ENCODE peak calls at places on chromosomes 16 and 17, in eight cellular contexts. F is IMR-90, U is heart left ventricle, Z is right lobe of liver, W is body of pancreas, V is GM12878, M is HCT116, Y is HepG2. X is an unnamed sample.

GRCh38 chr17:77476920-77477805 is 336.4 kb downstream of the SEC14L1 start:
- ATAC-seq in F (peak; percentile 76), U (peak; percentile 85), Z (peak; percentile 46), W (no peak), V (no peak), M (no peak), Y (no peak), X (peak; percentile 87)

GRCh38 chr16:68936729-68937631 is 93.6 kb downstream of the TANGO6 start:
- ATAC-seq in F (peak; percentile 73), U (no peak), Z (peak; percentile 37), W (no peak), V (no peak), M (peak; percentile 17), Y (no peak), X (no peak)

GRCh38 chr16:67489401-67490083 is 6.2 kb upstream of the AGRP start:
- ATAC-seq in F (no peak), U (peak; percentile 68), Z (peak; percentile 29), W (no peak), V (peak; percentile 60), M (no peak), Y (peak; percentile 59), X (no peak)

GRCh38 chr16:46836521-46837292 is 5.7 kb upstream of the C16orf87 start:
- ATAC-seq in F (no peak), U (no peak), Z (no peak), W (no peak), V (no peak), M (no peak), Y (no peak), X (no peak)

GRCh38 chr17:7781467-7781866 is 52.5 kb upstream of the KDM6B start:
- ATAC-seq in F (no peak), U (no peak), Z (no peak), W (peak; percentile 56), V (peak; percentile 99), M (no peak), Y (peak; percentile 69), X (no peak)

GRCh38 chr17:33765871-33766270 is 472.8 kb upstream of the ASIC2 start:
- ATAC-seq in F (no peak), U (no peak), Z (no peak), W (no peak), V (no peak), M (no peak), Y (no peak), X (no peak)

GRCh38 chr17:62996221-62996620 is 30.2 kb downstream of the TANC2 start:
- ATAC-seq in F (no peak), U (no peak), Z (no peak), W (no peak), V (no peak), M (no peak), Y (no peak), X (no peak)

GRCh38 chr16:69193860-69194259 is 6.9 kb downstream of the SNTB2 start:
- ATAC-seq in F (peak; percentile 72), U (no peak), Z (peak; percentile 77), W (peak; percentile 39), V (no peak), M (no peak), Y (peak; percentile 86), X (no peak)

GRCh38 chr17:51128089-51128488 is 7.4 kb upstream of the SPAG9 start:
- ATAC-seq in F (no peak), U (no peak), Z (peak; percentile 9), W (no peak), V (peak; percentile 60), M (peak; percentile 24), Y (peak; percentile 5), X (no peak)

GRCh38 chr17:13490427-13490826 is 111.3 kb downstream of the HS3ST3A1 start:
- ATAC-seq in F (no peak), U (no peak), Z (no peak), W (no peak), V (no peak), M (no peak), Y (no peak), X (no peak)

GRCh38 chr17:41315814-41316430 is 412 bp upstream of the KRTAP17-1 start:
- ATAC-seq in F (no peak), U (no peak), Z (no peak), W (no peak), V (no peak), M (no peak), Y (no peak), X (no peak)

GRCh38 chr17:40450175-40450574 is 6.9 kb downstream of the IGFBP4 start:
- ATAC-seq in F (no peak), U (no peak), Z (no peak), W (no peak), V (peak; percentile 69), M (peak; percentile 84), Y (no peak), X (no peak)

GRCh38 chr17:65529761-65530157 is 31.7 kb downstream of the AXIN2 start:
- ATAC-seq in F (no peak), U (no peak), Z (no peak), W (no peak), V (no peak), M (no peak), Y (no peak), X (no peak)

GRCh38 chr17:65529040-65529633 is 32.3 kb downstream of the AXIN2 start:
- ATAC-seq in F (no peak), U (no peak), Z (no peak), W (no peak), V (no peak), M (no peak), Y (no peak), X (no peak)

GRCh38 chr17:65530158-65530984 is 31.1 kb downstream of the AXIN2 start:
- ATAC-seq in F (no peak), U (no peak), Z (peak; percentile 12), W (no peak), V (no peak), M (no peak), Y (no peak), X (no peak)

GRCh38 chr17:65527857-65528591 is 33.4 kb downstream of the AXIN2 start:
- ATAC-seq in F (no peak), U (no peak), Z (no peak), W (no peak), V (no peak), M (no peak), Y (peak; percentile 21), X (no peak)

GRCh38 chr17:65527381-65527780 is 34.1 kb downstream of the AXIN2 start:
- ATAC-seq in F (no peak), U (no peak), Z (no peak), W (no peak), V (no peak), M (peak; percentile 10), Y (peak; percentile 8), X (no peak)
- TF ChIP-seq POLR2A in F (no peak), U (no peak), Z (no peak), W (no peak), V (no peak), M (no peak), Y (no peak), X (no peak)

GRCh38 chr16:24753437-24753836 is 24.0 kb downstream of the TNRC6A start:
- ATAC-seq in F (no peak), U (no peak), Z (no peak), W (no peak), V (no peak), M (no peak), Y (no peak), X (no peak)
- H3K4me1 ChIP-seq in F (peaks cover 8% of the 10 kb centered on the region), U (peaks cover 97% of the 10 kb centered on the region), Z (no peaks in the 10 kb centered on the region), W (peaks cover 42% of the 10 kb centered on the region), V (no peaks in the 10 kb centered on the region), M (peaks cover under 1% of the 10 kb centered on the region), Y (no peaks in the 10 kb centered on the region), X (peaks cover 21% of the 10 kb centered on the region)

GRCh38 chr16:11085025-11085485 is 140.7 kb downstream of the CLEC16A start:
- ATAC-seq in F (no peak), U (no peak), Z (no peak), W (no peak), V (no peak), M (no peak), Y (no peak), X (no peak)

GRCh38 chr16:11089504-11090124 is 145.2 kb downstream of the CLEC16A start:
- ATAC-seq in F (peak; percentile 82), U (no peak), Z (peak; percentile 10), W (peak; percentile 27), V (no peak), M (no peak), Y (no peak), X (peak; percentile 71)

GRCh38 chr16:11090947-11091785 is 146.8 kb downstream of the CLEC16A start:
- ATAC-seq in F (no peak), U (no peak), Z (no peak), W (no peak), V (peak; percentile 12), M (peak; percentile 42), Y (no peak), X (no peak)

GRCh38 chr16:11088432-11088794 is 144.0 kb downstream of the CLEC16A start:
- ATAC-seq in F (no peak), U (no peak), Z (no peak), W (no peak), V (no peak), M (no peak), Y (no peak), X (no peak)

DNA sequence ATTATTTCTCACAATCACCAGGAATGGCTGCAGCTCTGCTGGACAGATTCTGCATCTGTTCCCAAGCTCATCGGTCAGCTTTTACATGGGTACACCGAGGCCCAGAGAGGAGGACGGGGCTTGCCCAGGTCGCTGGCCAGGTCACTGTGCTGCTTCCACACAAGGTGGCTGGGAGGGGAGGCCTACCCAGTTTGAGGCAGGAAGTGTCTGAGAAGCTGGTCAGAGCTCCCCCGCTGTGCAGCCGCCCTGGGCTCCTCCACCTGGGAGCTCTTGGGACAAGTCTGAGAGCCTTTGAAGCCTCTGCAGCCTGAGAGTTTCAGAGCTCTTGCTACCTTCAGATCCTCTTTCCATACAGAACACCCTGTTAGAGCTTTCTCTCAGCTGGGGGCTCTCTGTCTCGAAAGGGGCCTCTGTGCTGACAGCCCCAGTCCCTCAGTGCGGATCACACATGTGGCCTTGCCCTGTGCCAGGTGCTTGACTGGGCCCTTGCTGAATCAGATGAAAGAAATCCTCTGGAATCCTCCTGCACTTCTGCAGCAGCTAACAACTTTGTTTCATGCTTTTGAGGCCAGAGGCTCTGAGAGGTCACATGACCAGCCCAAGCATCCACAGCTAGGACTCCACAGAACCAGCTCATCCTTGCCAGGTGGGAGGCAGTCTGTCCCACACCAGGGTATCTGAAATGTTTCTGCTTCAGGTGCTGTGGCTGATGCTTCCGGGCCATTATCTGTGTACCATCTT is 143.5 kb downstream of the CLEC16A start:
- ATAC-seq in F (no peak), U (no peak), Z (no peak), W (no peak), V (no peak), M (peak; percentile 47), Y (no peak), X (no peak)
- H3K4me3 ChIP-seq in F (no peak overlapping the region), U (no peak overlapping the region), Z (no peak overlapping the region), W (no peak overlapping the region), V (no peak overlapping the region), M (no peak overlapping the region), Y (no peak overlapping the region), X (no peak overlapping the region)

DNA sequence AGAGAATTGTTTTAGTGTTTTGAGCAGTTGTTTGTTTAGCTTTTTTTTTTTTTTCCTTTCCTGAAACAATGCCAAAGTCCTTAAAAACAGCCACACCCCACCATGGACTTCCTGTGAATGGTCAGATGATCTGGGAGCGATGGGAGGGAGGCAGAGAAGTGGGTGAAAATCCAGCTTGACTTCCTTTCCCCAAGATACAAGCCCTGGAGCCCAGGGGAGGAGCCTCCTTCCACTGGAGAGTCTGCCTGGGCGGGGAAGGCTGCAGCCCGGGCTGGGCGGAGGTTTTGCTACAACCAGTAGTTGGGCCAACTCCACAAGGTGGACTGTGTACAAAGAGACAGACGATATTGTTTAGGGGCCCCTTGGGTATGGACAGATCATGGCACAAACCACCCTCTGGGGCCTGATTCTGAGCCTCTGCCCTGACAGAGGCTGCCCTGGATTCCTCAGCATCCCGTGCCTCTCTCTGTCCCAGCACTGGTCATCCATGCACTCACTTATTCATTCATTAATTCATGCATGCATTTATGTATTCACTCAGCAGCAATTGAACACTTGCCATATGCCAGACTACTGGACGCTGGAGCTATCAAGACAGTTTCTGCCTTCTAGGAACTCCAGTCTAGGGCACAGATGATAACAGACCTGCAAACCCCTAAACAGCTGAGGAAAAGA is 29.8 kb downstream of the WSB1 start:
- ATAC-seq in F (peak; percentile 72), U (peak; percentile 81), Z (peak; percentile 73), W (peak; percentile 39), V (no peak), M (peak; percentile 81), Y (peak; percentile 83), X (peak; percentile 69)
- TF ChIP-seq POLR2A in F (no peak), U (no peak), Z (no peak), W (no peak), V (no peak), M (no peak), Y (no peak), X (no peak)

X was measured in gastroesophageal sphincter.